ENCODE peak calls at places on chromosomes 1 and 21, in seven cellular contexts. N is T-cell; Z is lung microvascular endothelial cell; V is stimulated activated CD8-positive, alpha-beta memory T cell treated with anti-CD3 and anti-CD28 coated beads, Interleukin-15, amount 100 ng/mL, for 1 hour; T is endothelial cell; O is amniotic stem cell; Q is colonic mucosa. S is an unnamed sample.

GRCh38 chr1:59504281-59504680 is 207.4 kb downstream of the FGGY start:
- DNase-seq in N (no peak), Z (no peak), V (no peak), T (no peak), O (no peak), Q (no peak), S (no peak)

GRCh38 chr21:40841524-40842196 is 5.3 kb downstream of the DSCAM start:
- DNase-seq in N (no peak), Z (no peak), V (no peak), T (peak), O (peak), Q (no peak), S (peak)

GRCh38 chr1:9593492-9594465 is 5.1 kb downstream of the TMEM201 start:
- DNase-seq in N (no peak), Z (peak), V (no peak), T (peak), O (peak), Q (peak), S (peak)

GRCh38 chr21:9758141-9758540 is 763.2 kb upstream of the TPTE start:
- DNase-seq in N (no peak), Z (no peak), V (no peak), T (no peak), O (no peak), Q (no peak), S (no peak)

GRCh38 chr21:41767606-41768370 is 936 bp upstream of the RIPK4 start:
- DNase-seq in N (no peak), Z (no peak), V (no peak), T (peak), O (no peak), Q (no peak), S (no peak)

GRCh38 chr1:55244476-55245109 is 29.4 kb upstream of the USP24 start:
- DNase-seq in N (no peak), Z (no peak), V (no peak), T (no peak), O (no peak), Q (no peak), S (no peak)

GRCh38 chr1:229556551-229556950 is 2.0 kb downstream of the ABCB10 start:
- DNase-seq in N (no peak), Z (no peak), V (no peak), T (no peak), O (no peak), Q (no peak), S (no peak)

GRCh38 chr1:151693057-151693651 is 23.4 kb downstream of the CELF3 start:
- DNase-seq in N (no peak), Z (peak), V (no peak), T (no peak), O (no peak), Q (peak), S (no peak)

GRCh38 chr1:184867866-184868585 is 106.3 kb downstream of the NIBAN1 start:
- DNase-seq in N (no peak), Z (no peak), V (no peak), T (no peak), O (no peak), Q (no peak), S (no peak)

GRCh38 chr1:92655197-92655801 is 129.6 kb downstream of the EVI5 start:
- DNase-seq in N (no peak), Z (no peak), V (no peak), T (no peak), O (no peak), Q (no peak), S (no peak)

GRCh38 chr21:25359724-25360123 is 247.6 kb downstream of the MRPL39 start:
- DNase-seq in N (no peak), Z (no peak), V (no peak), T (no peak), O (no peak), Q (no peak), S (no peak)

GRCh38 chr21:31503467-31503866 is 156.0 kb upstream of the SOD1 start:
- DNase-seq in N (no peak), Z (no peak), V (no peak), T (no peak), O (no peak), Q (no peak), S (no peak)

GRCh38 chr1:207868252-207868768 is 42.6 kb downstream of the CD34 start:
- DNase-seq in N (no peak), Z (peak), V (no peak), T (no peak), O (no peak), Q (peak), S (no peak)

GRCh38 chr1:63928197-63929105 is 154.6 kb downstream of the ROR1 start:
- DNase-seq in N (no peak), Z (no peak), V (no peak), T (no peak), O (no peak), Q (no peak), S (no peak)

GRCh38 chr1:163055531-163055930 is 13.6 kb upstream of the RGS4 start:
- DNase-seq in N (no peak), Z (no peak), V (no peak), T (no peak), O (no peak), Q (no peak), S (no peak)

GRCh38 chr1:13543451-13543911 is 29.7 kb upstream of the LRRC38 start:
- DNase-seq in N (no peak), Z (no peak), V (no peak), T (no peak), O (no peak), Q (no peak), S (no peak)

GRCh38 chr1:229001467-229001866 is 266.2 kb downstream of the RHOU start:
- DNase-seq in N (no peak), Z (no peak), V (no peak), T (no peak), O (no peak), Q (no peak), S (no peak)

GRCh38 chr1:116175621-116176020 is 64.4 kb downstream of the MAB21L3 start:
- DNase-seq in N (no peak), Z (no peak), V (no peak), T (no peak), O (no peak), Q (peak), S (no peak)

GRCh38 chr21:45246535-45247320 is 41.0 kb downstream of the POFUT2 start:
- DNase-seq in N (no peak), Z (no peak), V (no peak), T (no peak), O (no peak), Q (no peak), S (no peak)

GRCh38 chr1:231091853-231092301 is 51.8 kb upstream of the FAM89A start:
- DNase-seq in N (no peak), Z (peak), V (no peak), T (peak), O (no peak), Q (peak), S (peak)

GRCh38 chr1:55813619-55814018 is 598.5 kb upstream of the USP24 start:
- DNase-seq in N (no peak), Z (no peak), V (no peak), T (no peak), O (no peak), Q (peak), S (peak)

GRCh38 chr1:19710825-19711611 is 46.3 kb downstream of the HTR6 start:
- DNase-seq in N (no peak), Z (no peak), V (no peak), T (no peak), O (no peak), Q (no peak), S (no peak)

GRCh38 chr21:46168659-46169386 is 13.4 kb upstream of the FTCD start:
- DNase-seq in N (no peak), Z (no peak), V (no peak), T (no peak), O (no peak), Q (peak), S (no peak)

GRCh38 chr1:229254910-229255541 is 15.9 kb upstream of the RAB4A start:
- DNase-seq in N (peak), Z (no peak), V (no peak), T (no peak), O (no peak), Q (no peak), S (no peak)

GRCh38 chr1:54922921-54923421 is 36.0 kb upstream of the DHCR24 start:
- DNase-seq in N (no peak), Z (no peak), V (no peak), T (no peak), O (no peak), Q (no peak), S (no peak)

GRCh38 chr1:227766015-227766634 is 30.9 kb downstream of the SNAP47 start:
- DNase-seq in N (peak), Z (no peak), V (peak), T (no peak), O (no peak), Q (peak), S (no peak)

GRCh38 chr1:58395355-58395754 is 151.2 kb downstream of the OMA1 start:
- DNase-seq in N (no peak), Z (peak), V (no peak), T (peak), O (peak), Q (no peak), S (no peak)

GRCh38 chr1:160222521-160222920 is 17.3 kb downstream of the PEA15 start:
- DNase-seq in N (no peak), Z (no peak), V (no peak), T (no peak), O (no peak), Q (no peak), S (no peak)

GRCh38 chr1:94481473-94481933 is 60.1 kb downstream of the F3 start:
- DNase-seq in N (no peak), Z (peak), V (peak), T (peak), O (no peak), Q (peak), S (peak)

GRCh38 chr1:2816786-2817185 is 15.3 kb upstream of the TTC34 start:
- DNase-seq in N (no peak), Z (no peak), V (no peak), T (no peak), O (no peak), Q (no peak), S (no peak)

GRCh38 chr1:115239148-115239820 is 98.8 kb downstream of the NGF start:
- DNase-seq in N (no peak), Z (peak), V (no peak), T (no peak), O (peak), Q (no peak), S (no peak)

GRCh38 chr1:157202331-157202730 is 64.1 kb upstream of the ETV3 start:
- DNase-seq in N (no peak), Z (no peak), V (no peak), T (no peak), O (no peak), Q (no peak), S (no peak)

GRCh38 chr1:20093940-20094391 is 24.0 kb downstream of the PLA2G5 start:
- DNase-seq in N (no peak), Z (no peak), V (no peak), T (no peak), O (no peak), Q (no peak), S (no peak)

GRCh38 chr1:205709059-205709398 is 28.7 kb upstream of the SLC45A3 start:
- DNase-seq in N (no peak), Z (peak), V (no peak), T (no peak), O (no peak), Q (no peak), S (no peak)